ENCODE peak calls at places on chromosomes 3 and 15, in six cellular contexts. P is brain microvascular endothelial cell; V is bronchial epithelial cell; M is effector memory CD4-positive, alpha-beta T cell; X is esophagus muscularis mucosa; H is fibroblast of mammary gland. K is an unnamed sample.

GRCh38 chr3:193803288-193803687 is 210.3 kb downstream of the OPA1 start:
- DNase-seq in P (no peak), M (no peak), X (no peak), H (no peak), V (peak), K (no peak)

GRCh38 chr3:12159227-12159601 is 502 bp upstream of the TIMP4 start:
- DNase-seq in X (no peak), P (peak), V (no peak), M (no peak), H (no peak), K (no peak)

GRCh38 chr15:59255647-59256380 is 49.2 kb downstream of the LDHAL6B start:
- DNase-seq in V (peak), M (no peak), X (no peak), H (no peak), P (peak), K (no peak)

GRCh38 chr15:71809346-71809745 is 1.0 kb upstream of the NR2E3 start:
- DNase-seq in X (no peak), H (no peak), M (no peak), P (no peak), V (no peak), K (no peak)

GRCh38 chr3:124707667-124708066 is 22.6 kb upstream of the UMPS start:
- DNase-seq in M (no peak), V (peak), P (peak), X (no peak), H (peak), K (peak)

GRCh38 chr3:18351823-18352744 is 73.1 kb downstream of the SATB1 start:
- DNase-seq in V (peak), X (no peak), P (no peak), M (no peak), H (no peak), K (no peak)

GRCh38 chr3:48564022-48564421 is 441 bp upstream of the UCN2 start:
- DNase-seq in V (peak), P (peak), M (peak), H (peak), X (no peak), K (no peak)

GRCh38 chr15:25329685-25330084 is 109.1 kb downstream of the UBE3A start:
- DNase-seq in V (no peak), M (no peak), P (no peak), X (no peak), H (no peak), K (no peak)

GRCh38 chr15:48644827-48645557 is 517 bp downstream of the FBN1 start:
- DNase-seq in M (no peak), P (no peak), H (peak), X (no peak), V (no peak), K (no peak)

GRCh38 chr3:197224034-197224444 is 74.4 kb downstream of the DLG1 start:
- DNase-seq in P (no peak), X (no peak), V (peak), H (peak), M (no peak), K (peak)

GRCh38 chr15:71282086-71282485 is 166.8 kb downstream of the THSD4 start:
- DNase-seq in P (peak), V (no peak), H (peak), X (no peak), M (no peak), K (peak)

GRCh38 chr15:80929225-80929624 is 60.4 kb downstream of the MESD start:
- DNase-seq in H (peak), P (peak), M (no peak), V (peak), X (no peak), K (no peak)

GRCh38 chr15:42919308-42919707 is 1.3 kb downstream of the TTBK2 start:
- DNase-seq in V (peak), M (no peak), H (peak), X (no peak), P (no peak), K (no peak)

GRCh38 chr3:40382617-40382979 is 4.4 kb upstream of the ENTPD3 start:
- DNase-seq in M (no peak), P (no peak), V (peak), X (no peak), H (no peak), K (no peak)

GRCh38 chr3:61846488-61846887 is 285.1 kb downstream of the PTPRG start:
- DNase-seq in X (no peak), M (no peak), V (no peak), P (no peak), H (no peak), K (no peak)

GRCh38 chr3:32596926-32597369 is 26.3 kb upstream of the DYNC1LI1 start:
- DNase-seq in M (no peak), X (peak), H (no peak), V (no peak), P (peak), K (no peak)

GRCh38 chr3:81769271-81769670 is 7.8 kb upstream of the GBE1 start:
- DNase-seq in X (no peak), P (peak), H (no peak), M (no peak), V (no peak), K (no peak)

GRCh38 chr3:193978446-193978845 is 157.5 kb upstream of the HES1 start:
- DNase-seq in X (peak), P (no peak), V (peak), M (no peak), H (no peak), K (no peak)

GRCh38 chr3:142040941-142041575 is 108.3 kb downstream of the TFDP2 start:
- DNase-seq in V (no peak), X (no peak), P (no peak), H (peak), M (no peak), K (no peak)

GRCh38 chr3:12194209-12194608 is 35.5 kb upstream of the TIMP4 start:
- DNase-seq in V (peak), M (no peak), P (peak), X (no peak), H (peak), K (peak)

GRCh38 chr3:107367353-107367752 is 9.9 kb upstream of the CCDC54 start:
- DNase-seq in M (no peak), X (no peak), H (peak), P (peak), V (peak), K (peak)

GRCh38 chr3:55891106-55891505 is 404.0 kb upstream of the WNT5A start:
- DNase-seq in X (no peak), H (no peak), V (no peak), M (no peak), P (no peak), K (no peak)

GRCh38 chr3:41207355-41207754 is 8.1 kb downstream of the CTNNB1 start:
- DNase-seq in P (no peak), X (no peak), M (no peak), H (no peak), V (no peak), K (no peak)

GRCh38 chr3:187997490-187997889 is 156.5 kb upstream of the LPP start:
- DNase-seq in H (peak), M (no peak), P (no peak), V (peak), X (no peak), K (no peak)

GRCh38 chr3:53171827-53172505 is 11.0 kb downstream of the PRKCD start:
- DNase-seq in P (no peak), H (no peak), V (no peak), M (no peak), X (no peak), K (no peak)

GRCh38 chr3:98977520-98977919 is 76.0 kb upstream of the DCBLD2 start:
- DNase-seq in X (no peak), H (peak), P (peak), M (no peak), V (peak), K (peak)

GRCh38 chr3:12832350-12833225 is 8.8 kb downstream of the RPL32 start:
- DNase-seq in P (no peak), X (no peak), V (no peak), M (no peak), H (no peak), K (no peak)

GRCh38 chr3:44642337-44642736 is 6.2 kb upstream of the ZNF35 start:
- DNase-seq in H (no peak), P (no peak), X (no peak), M (no peak), V (no peak), K (no peak)

GRCh38 chr3:44649709-44650108 is 1.2 kb downstream of the ZNF35 start:
- DNase-seq in M (no peak), V (no peak), P (no peak), X (no peak), H (no peak), K (no peak)

GRCh38 chr3:44643024-44643423 is 5.5 kb upstream of the ZNF35 start:
- DNase-seq in X (no peak), H (no peak), M (no peak), P (no peak), V (no peak), K (no peak)

GRCh38 chr3:44648564-44649229 is at the start of gene ZNF35:
- DNase-seq in M (no peak), X (peak), P (peak), H (peak), V (peak), K (peak)

DNA sequence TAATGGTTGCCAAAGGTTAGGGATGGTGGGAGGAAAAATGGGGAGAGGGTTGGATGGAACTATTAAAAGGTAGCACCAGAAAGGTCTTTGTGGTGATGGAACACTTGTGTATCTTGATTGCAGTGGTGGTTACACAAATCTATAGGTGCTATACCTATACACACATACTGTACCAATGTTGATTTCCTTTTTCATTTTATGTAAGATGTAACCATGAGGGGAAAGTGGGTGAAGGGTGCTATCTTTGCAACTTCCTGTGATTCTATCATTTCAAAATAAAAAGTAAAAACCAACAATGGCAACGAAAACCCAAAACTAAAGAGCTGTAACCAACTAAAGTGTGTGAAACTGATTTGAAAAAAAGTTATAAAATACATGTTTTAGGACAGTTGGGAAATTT is 761 bp upstream of the ZNF35 start:
- DNase-seq in M (no peak), H (no peak), P (no peak), V (no peak), X (no peak), K (no peak)
- H3K4me3 ChIP-seq in M (no peak), H (no peak), P (no peak), V (no peak), X (no peak), K (peak)

GRCh38 chr3:167100200-167100599 is 279.9 kb downstream of the ZBBX start:
- DNase-seq in M (no peak), X (no peak), H (no peak), V (no peak), P (no peak), K (no peak)
- H3K4me3 ChIP-seq in M (no peak), X (no peak), H (no peak), V (no peak), P (no peak), K (no peak)

GRCh38 chr15:34280193-34280592 is 55.4 kb downstream of the EMC4 start:
- DNase-seq in M (no peak), V (peak), X (no peak), P (no peak), H (no peak), K (no peak)

GRCh38 chr15:34275721-34276120 is 50.9 kb downstream of the EMC4 start:
- DNase-seq in P (no peak), V (peak), M (no peak), X (no peak), H (no peak), K (no peak)

GRCh38 chr15:34271493-34271892 is 46.7 kb downstream of the EMC4 start:
- DNase-seq in H (peak), X (no peak), P (peak), M (no peak), V (peak), K (peak)

GRCh38 chr15:34279341-34279740 is 54.5 kb downstream of the EMC4 start:
- DNase-seq in X (no peak), P (no peak), M (no peak), H (no peak), V (peak), K (no peak)

DNA sequence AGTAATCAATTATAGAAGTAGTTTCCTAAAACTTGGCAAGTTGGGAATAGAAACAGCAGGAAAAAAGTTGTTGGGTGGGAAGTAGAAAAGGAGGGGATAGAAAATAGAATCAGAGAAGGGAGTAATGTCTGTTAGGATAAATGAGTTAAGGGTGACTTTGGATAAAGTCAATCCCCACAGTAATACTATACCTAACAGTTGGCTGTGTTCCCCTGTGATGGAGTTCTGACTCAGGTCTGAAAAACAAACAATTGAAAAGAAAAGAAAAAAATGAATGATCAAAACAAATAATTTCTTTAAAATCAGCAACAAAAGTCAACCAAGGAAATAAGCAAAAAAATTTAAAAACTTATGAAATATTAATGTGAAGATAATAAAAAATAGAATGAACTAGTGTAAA is 50.3 kb downstream of the EMC4 start:
- DNase-seq in X (no peak), M (no peak), H (peak), V (peak), P (peak), K (no peak)
- H3K4me3 ChIP-seq in X (no peak), M (no peak), H (no peak), V (no peak), P (no peak), K (no peak)

GRCh38 chr3:177441813-177442646 is 244.7 kb upstream of the TBL1XR1 start:
- DNase-seq in X (no peak), H (peak), P (no peak), V (no peak), M (no peak), K (no peak)
- H3K4me3 ChIP-seq in X (peak), H (no peak), P (no peak), V (no peak), M (no peak), K (no peak)

DNA sequence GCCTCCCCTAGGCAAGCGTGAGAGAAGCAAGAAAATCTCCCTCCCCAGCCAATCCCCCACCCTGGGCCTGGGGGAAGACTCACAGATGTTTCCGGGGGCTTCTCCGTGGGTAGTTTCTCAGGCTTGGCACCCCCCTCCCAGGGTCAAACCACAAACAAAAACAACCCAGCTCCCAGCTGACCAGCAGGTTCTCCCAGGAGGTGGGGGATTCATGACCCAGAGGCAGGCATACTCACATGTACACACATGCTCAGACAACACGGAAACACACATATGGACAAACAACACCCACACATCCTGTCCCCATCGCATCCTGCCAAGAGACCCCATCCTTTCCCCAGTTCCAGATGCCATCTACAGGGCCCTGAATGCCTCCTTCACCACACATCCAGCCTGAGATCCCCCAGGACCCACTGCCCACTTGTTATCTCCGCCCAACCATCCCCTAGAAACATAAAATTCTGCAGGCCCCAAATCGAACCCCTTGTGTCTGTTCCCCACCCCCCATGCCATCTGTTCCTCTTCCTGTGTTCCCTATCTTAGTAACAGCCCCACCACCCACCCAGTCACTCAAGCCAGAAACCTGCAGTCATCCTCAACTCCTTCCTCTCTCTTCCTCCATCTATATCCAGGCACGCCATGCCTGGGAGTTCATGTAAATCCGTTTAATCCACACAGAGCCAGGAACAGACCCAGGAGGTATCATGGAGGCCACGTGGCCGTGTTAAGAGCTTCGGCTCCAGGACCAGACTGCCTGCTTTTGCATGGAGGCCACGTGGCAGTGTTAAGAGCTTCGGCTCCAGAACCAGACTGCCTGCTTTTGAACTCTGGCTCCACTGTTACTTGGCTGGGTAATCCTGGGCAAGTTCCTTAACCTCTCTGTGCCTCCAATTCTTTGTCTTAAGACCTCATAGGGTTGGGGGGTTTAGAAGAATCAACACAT is 5.0 kb downstream of the CSRNP1 start:
- DNase-seq in V (peak), X (no peak), H (peak), M (no peak), P (peak), K (no peak)
- H3K4me3 ChIP-seq in V (no peak), X (peak), H (no peak), M (peak), P (peak), K (peak)